ENCODE peak calls at places on chromosome 7, in ten cellular contexts. M is uterus, G is esophagus squamous epithelium, N is HCT116, P is spleen, U is IMR-90, Q is ovary, Y is Peyer's patch, B is tibial nerve, L is upper lobe of left lung. A is an unnamed sample. For H3K4me1, the result is how much of the 10 kb centered on the place peaks cover.

GRCh38 chr7:139613971-139614411 is 90.5 kb downstream of the CLEC2L start:
- DNase-seq in Y (no peak), M (no peak), B (no peak), U (no peak), N (no peak), P (no peak), Q (no peak), L (no peak), G (no peak), A (no peak)

GRCh38 chr7:96962221-96962620 is 43.1 kb upstream of the DLX6 start:
- DNase-seq in P (no peak), U (no peak), G (no peak), Q (no peak), M (no peak), N (no peak), Y (no peak), B (no peak), L (no peak), A (no peak)

GRCh38 chr7:115023219-115023618 is 101.3 kb downstream of the MDFIC start:
- DNase-seq in Y (no peak), B (no peak), U (no peak), M (no peak), L (no peak), Q (no peak), P (no peak), G (no peak), N (no peak), A (no peak)

GRCh38 chr7:116041615-116042014 is 11.1 kb upstream of the TFEC start:
- DNase-seq in L (no peak), P (no peak), B (no peak), M (no peak), U (no peak), Y (no peak), N (no peak), Q (no peak), G (no peak), A (no peak)

GRCh38 chr7:101223528-101223927 is 5.6 kb downstream of the ZNHIT1 start:
- DNase-seq in L (no peak), N (no peak), B (no peak), Y (no peak), P (no peak), U (no peak), Q (no peak), M (no peak), G (no peak), A (no peak)

GRCh38 chr7:930975-931758 is 23.3 kb downstream of the ADAP1 start:
- DNase-seq in N (no peak), Q (peak), U (no peak), P (peak), L (no peak), M (no peak), B (no peak), Y (peak), G (no peak), A (no peak)

GRCh38 chr7:44893710-44894135 is 8.4 kb upstream of the PURB start:
- DNase-seq in U (no peak), N (no peak), B (no peak), Q (no peak), P (no peak), Y (no peak), M (no peak), G (no peak), L (no peak), A (peak)

GRCh38 chr7:101947899-101948298 is 130.5 kb downstream of the CUX1 start:
- DNase-seq in B (no peak), U (no peak), M (peak), N (no peak), Y (no peak), P (no peak), G (no peak), L (no peak), Q (peak), A (peak)

GRCh38 chr7:2882111-2882510 is 38.0 kb upstream of the GNA12 start:
- DNase-seq in L (no peak), B (no peak), P (no peak), M (peak), U (no peak), Y (no peak), N (no peak), G (no peak), Q (no peak), A (no peak)

GRCh38 chr7:84145892-84146291 is 48.7 kb downstream of the SEMA3A start:
- DNase-seq in G (no peak), Y (no peak), N (no peak), P (no peak), L (no peak), Q (no peak), B (no peak), U (no peak), M (no peak), A (no peak)

GRCh38 chr7:15832996-15833395 is 146.5 kb upstream of the MEOX2 start:
- DNase-seq in Q (peak), L (no peak), U (no peak), G (no peak), P (no peak), Y (peak), B (peak), M (peak), N (no peak), A (no peak)

GRCh38 chr7:95933618-95934017 is 161.3 kb downstream of the DYNC1I1 start:
- DNase-seq in U (no peak), B (no peak), Y (no peak), N (no peak), M (no peak), P (no peak), L (no peak), G (no peak), Q (no peak), A (no peak)

GRCh38 chr7:12729112-12729511 is 41.7 kb downstream of the ARL4A start:
- DNase-seq in N (no peak), L (peak), U (peak), M (peak), P (no peak), Y (no peak), B (peak), G (no peak), Q (peak), A (peak)

GRCh38 chr7:92135100-92135429 is 788 bp upstream of the CYP51A1 start:
- DNase-seq in Q (no peak), U (no peak), P (no peak), N (no peak), G (no peak), B (no peak), M (peak), Y (no peak), L (no peak), A (peak)

GRCh38 chr7:18399624-18400235 is 95.8 kb upstream of the HDAC9 start:
- DNase-seq in L (no peak), Y (no peak), M (no peak), B (no peak), Q (no peak), U (peak), N (no peak), P (no peak), G (no peak), A (no peak)

GRCh38 chr7:81135322-81135721 is 216.5 kb upstream of the SEMA3C start:
- DNase-seq in Q (no peak), B (no peak), N (no peak), U (no peak), P (no peak), Y (no peak), M (no peak), G (no peak), L (no peak), A (no peak)

GRCh38 chr7:2796358-2797352 is 47.5 kb downstream of the GNA12 start:
- DNase-seq in B (peak), Y (no peak), G (no peak), L (no peak), P (no peak), Q (peak), M (peak), N (no peak), U (peak), A (peak)

GRCh38 chr7:149816794-149817193 is 21.4 kb upstream of the ZNF862 start:
- DNase-seq in Q (no peak), L (no peak), U (no peak), M (no peak), N (no peak), G (no peak), B (no peak), Y (no peak), P (peak), A (no peak)

GRCh38 chr7:14691597-14692203 is 210.9 kb downstream of the DGKB start:
- DNase-seq in M (peak), G (no peak), N (peak), Y (peak), U (peak), L (peak), B (peak), P (no peak), Q (peak), A (peak)

GRCh38 chr7:2205036-2205780 is 27.5 kb downstream of the MAD1L1 start:
- DNase-seq in B (no peak), M (no peak), L (no peak), N (no peak), G (no peak), Y (no peak), P (peak), Q (peak), U (peak), A (no peak)

GRCh38 chr7:128437426-128438332 is 18.0 kb upstream of the HILPDA start:
- DNase-seq in L (no peak), Y (no peak), U (no peak), N (no peak), M (no peak), P (no peak), Q (no peak), G (no peak), B (no peak), A (no peak)

GRCh38 chr7:122885583-122886356 is 490 bp downstream of the CADPS2 start:
- DNase-seq in N (no peak), G (no peak), L (peak), P (peak), U (no peak), M (peak), B (no peak), Q (peak), Y (peak), A (peak)

GRCh38 chr7:138459300-138460175 is 521 bp upstream of the TRIM24 start:
- DNase-seq in N (peak), L (peak), U (no peak), Y (no peak), G (peak), P (no peak), M (peak), Q (peak), B (peak), A (peak)

GRCh38 chr7:32846630-32847225 is 44.8 kb downstream of the KBTBD2 start:
- DNase-seq in U (peak), Q (peak), B (peak), L (peak), Y (peak), P (peak), N (peak), M (peak), G (peak), A (peak)

GRCh38 chr7:52659178-52659577 is 376.3 kb upstream of the POM121L12 start:
- DNase-seq in G (no peak), L (no peak), U (no peak), B (no peak), N (no peak), Y (no peak), Q (no peak), M (no peak), P (no peak), A (no peak)

GRCh38 chr7:37142943-37143342 is 305.7 kb downstream of the ELMO1 start:
- DNase-seq in U (no peak), P (no peak), Q (no peak), B (no peak), G (no peak), L (no peak), N (no peak), M (no peak), Y (no peak), A (no peak)

DNA sequence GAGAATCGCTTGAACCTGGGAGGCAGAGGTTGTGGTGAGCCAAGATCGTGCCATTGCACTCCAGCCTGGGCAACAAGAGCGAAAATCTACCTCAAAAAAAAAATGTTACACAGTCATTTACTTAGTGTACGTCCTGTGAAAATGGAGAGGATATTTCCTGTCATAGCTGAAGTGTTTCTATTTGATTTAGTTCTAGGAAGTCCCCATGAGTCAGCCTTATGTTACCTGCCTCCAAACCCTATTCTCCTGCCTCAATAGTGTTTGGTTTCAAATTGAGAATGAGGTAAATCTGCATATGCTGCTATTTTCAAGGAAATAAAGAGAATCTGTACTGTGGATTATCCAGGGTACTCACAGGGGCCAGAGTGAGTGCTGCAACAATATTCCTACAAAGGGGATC is 1284.5 kb upstream of the AUTS2 start:
- DNase-seq in U (no peak), B (no peak), G (no peak), P (no peak), M (no peak), L (no peak), Y (no peak), Q (no peak), N (no peak), A (no peak)
- H3K4me1 ChIP-seq in U (under half), B (under half), G (under half), P (under half), M (under half), L (under half), Y (under half), Q (under half), N (under half), A (under half)

DNA sequence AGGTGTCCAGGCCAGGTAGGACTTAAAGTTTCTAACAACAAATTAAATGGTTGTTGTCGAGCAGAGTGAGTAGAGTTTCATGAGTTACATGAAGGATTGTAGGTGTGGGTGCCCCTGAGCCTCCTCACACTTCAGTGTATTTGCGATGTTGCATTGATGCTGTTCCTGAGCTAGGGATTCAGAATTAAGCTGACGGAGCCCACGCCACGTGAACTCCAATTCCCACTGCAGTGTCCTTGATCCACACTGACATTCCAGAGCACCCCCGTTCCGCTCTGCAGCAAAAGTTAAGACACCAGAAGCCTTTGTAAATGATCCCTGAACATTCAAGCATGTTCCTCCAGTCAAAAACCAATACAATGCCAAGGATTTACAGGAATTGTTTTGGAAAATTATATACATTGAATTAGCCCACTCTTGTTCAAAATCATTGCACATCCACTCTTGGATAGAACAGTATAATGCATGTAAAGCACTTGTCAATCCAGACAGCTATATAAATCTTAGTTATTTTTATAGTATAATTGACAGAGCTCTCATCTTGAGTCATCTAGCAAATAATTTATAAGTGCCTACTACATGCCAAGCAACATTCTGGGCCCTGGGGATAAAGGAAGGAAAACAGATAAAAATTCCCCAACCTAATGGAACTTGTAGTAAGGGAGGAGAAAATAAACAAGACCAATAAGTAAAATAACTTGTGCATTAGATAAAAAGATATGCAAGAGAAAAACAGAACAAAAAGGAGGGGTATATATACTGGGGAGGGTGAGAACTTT is 78.9 kb upstream of the SEC61G start:
- DNase-seq in Y (no peak), L (no peak), P (no peak), G (no peak), U (no peak), M (no peak), B (no peak), N (no peak), Q (peak), A (no peak)
- TF ChIP-seq POLR2A in Y (no peak), L (no peak), P (no peak), G (no peak), U (no peak), M (no peak), B (no peak), N (no peak), Q (no peak), A (no peak)

DNA sequence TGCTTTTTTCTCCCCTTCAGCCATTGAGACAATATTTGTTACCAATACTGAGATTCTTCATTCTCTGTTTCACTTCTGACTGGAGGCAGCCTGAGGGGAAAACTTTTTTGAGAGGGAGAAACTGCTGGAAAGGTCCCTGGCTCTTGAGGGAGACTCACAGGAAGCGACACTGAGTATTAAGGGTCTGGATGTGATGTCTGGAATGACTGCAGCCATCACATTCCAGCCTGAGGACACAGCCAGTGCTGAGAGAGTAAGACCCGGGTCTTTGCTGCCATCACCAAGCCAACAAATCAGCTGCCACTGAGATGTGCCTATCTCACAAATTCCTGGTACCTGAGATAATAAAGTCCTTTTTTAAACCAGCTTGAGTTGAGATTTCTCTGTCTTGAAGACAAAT is 157.4 kb downstream of the DPY19L1 start:
- DNase-seq in Q (no peak), L (no peak), B (no peak), Y (no peak), P (no peak), M (no peak), N (no peak), G (no peak), U (no peak), A (no peak)
- H3K4me1 ChIP-seq in Q (under half), L (under half), B (under half), Y (under half), P (under half), M (under half), N (under half), G (under half), U (under half), A (under half)

DNA sequence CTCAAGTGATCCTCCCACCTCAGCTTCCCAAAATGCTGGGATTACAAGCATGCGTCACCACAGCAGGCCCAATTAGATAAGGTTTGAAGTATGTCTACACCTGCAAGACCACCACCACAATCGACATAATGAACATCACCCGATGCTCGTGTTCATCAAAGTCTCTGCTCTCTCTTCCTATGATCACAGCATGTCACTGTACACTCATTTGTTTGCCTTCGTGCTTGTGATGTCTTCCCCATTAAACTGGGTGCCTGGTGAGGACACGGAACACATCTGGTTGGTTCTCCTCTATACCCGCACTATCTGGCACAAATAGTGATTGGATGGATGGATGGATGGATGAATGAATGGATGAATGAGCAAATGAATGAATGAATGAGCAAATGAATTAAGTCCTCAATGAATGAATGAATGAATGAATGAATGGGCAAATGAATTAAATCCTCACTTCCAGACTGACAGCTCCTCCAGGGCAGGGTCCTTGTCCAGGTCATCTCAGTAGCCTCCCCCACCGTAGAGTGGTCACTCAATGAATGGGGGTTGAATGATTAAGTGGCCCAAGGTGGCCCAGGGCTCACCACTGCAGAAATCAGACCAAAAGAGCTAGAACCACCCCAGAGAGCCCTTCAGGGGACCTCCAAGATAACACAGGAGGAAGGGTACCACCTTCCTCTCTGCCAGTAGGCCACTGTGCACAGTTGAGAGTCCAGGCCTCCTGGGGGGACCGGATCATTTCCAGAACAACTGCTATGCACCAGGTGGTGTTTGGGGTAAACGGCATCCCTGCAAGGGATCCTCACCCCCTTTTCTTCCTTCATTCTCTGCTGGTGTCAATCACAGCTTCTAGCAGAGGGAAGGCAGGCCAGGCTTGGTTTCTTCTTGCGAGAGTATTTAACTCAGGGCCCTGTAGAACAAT is 101.9 kb upstream of the TNRC18 start:
- DNase-seq in L (no peak), P (no peak), Y (no peak), G (no peak), Q (no peak), B (no peak), N (peak), M (no peak), U (peak), A (no peak)
- TF ChIP-seq POLR2A in L (no peak), P (no peak), Y (no peak), G (peak), Q (no peak), B (no peak), N (no peak), M (no peak), U (no peak), A (peak)

GRCh38 chr7:11236680-11237079 is 263.0 kb downstream of the PHF14 start:
- DNase-seq in G (no peak), M (no peak), Q (no peak), B (no peak), P (no peak), N (no peak), Y (no peak), U (no peak), L (no peak), A (no peak)

GRCh38 chr7:11239311-11239710 is 265.6 kb downstream of the PHF14 start:
- DNase-seq in Q (no peak), U (no peak), Y (no peak), M (no peak), L (no peak), P (no peak), N (no peak), B (no peak), G (no peak), A (no peak)

GRCh38 chr7:11233871-11234270 is 260.2 kb downstream of the PHF14 start:
- DNase-seq in M (no peak), G (no peak), Y (no peak), P (no peak), B (no peak), N (no peak), Q (no peak), L (no peak), U (no peak), A (no peak)

GRCh38 chr7:11235491-11235890 is 261.8 kb downstream of the PHF14 start:
- DNase-seq in Y (no peak), P (no peak), U (no peak), L (no peak), B (no peak), M (no peak), G (no peak), N (no peak), Q (no peak), A (no peak)

DNA sequence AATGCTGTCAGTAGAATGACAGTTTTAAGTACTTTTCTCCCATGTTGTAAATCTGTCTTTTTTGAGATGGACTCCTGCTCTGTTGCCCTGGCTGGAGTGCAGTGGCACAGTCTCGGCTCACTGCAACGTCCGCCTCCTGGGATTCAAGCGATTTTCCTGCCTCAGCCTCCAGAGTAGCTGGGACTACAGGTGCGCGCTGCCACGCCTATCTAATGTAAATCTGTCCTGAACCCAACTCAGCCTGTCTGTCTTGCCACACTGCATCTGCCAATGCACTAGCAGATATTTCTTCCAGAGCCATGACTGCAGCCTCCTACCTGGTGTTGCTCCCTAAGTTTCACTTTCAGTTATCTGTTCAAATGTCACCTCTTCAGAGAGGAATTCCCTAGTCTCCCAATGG is 264.1 kb downstream of the PHF14 start:
- DNase-seq in G (no peak), N (no peak), Y (peak), Q (no peak), L (no peak), U (no peak), P (no peak), B (no peak), M (no peak), A (no peak)
- H3K4me1 ChIP-seq in G (under half), N (under half), Y (under half), Q (under half), L (under half), U (under half), P (under half), B (under half), M (under half), A (under half)

A was measured in body of pancreas.